ENCODE peak calls at places on chromosome 14, in six cellular contexts. D is activated T-cell treated with anti-CD3 and anti-CD28 coated beads for 1 hour, O is GM04504, V is DMS153, L is sciatic nerve, T is NCI-H187. X is an unnamed sample.
A peak's percentile ranks its signal among the peaks of the same experiment; 100 is the strongest.

GRCh38 chr14:100562751-100563150 is 24.5 kb downstream of the BEGAIN start:
- DNase-seq in D (no peak), O (no peak), V (no peak), L (no peak), T (no peak), X (no peak)

GRCh38 chr14:52848626-52849025 is 57.2 kb upstream of the GNPNAT1 start:
- DNase-seq in D (no peak), V (no peak), L (no peak), T (no peak), O (peak; percentile 42), X (no peak)

GRCh38 chr14:72063761-72064282 is 131.6 kb downstream of the RGS6 start:
- DNase-seq in L (no peak), T (no peak), V (no peak), O (no peak), D (no peak), X (no peak)

GRCh38 chr14:61690039-61690438 is 5.3 kb upstream of the HIF1A start:
- DNase-seq in D (no peak), V (no peak), L (no peak), O (no peak), T (no peak), X (no peak)

GRCh38 chr14:51780741-51781140 is 79.7 kb upstream of the GNG2 start:
- DNase-seq in T (no peak), D (no peak), L (no peak), V (no peak), O (no peak), X (no peak)

GRCh38 chr14:92607702-92608429 is 94.3 kb downstream of the RIN3 start:
- DNase-seq in D (no peak), L (no peak), O (peak; percentile 65), T (no peak), V (no peak), X (no peak)

GRCh38 chr14:91752956-91753355 is 21.1 kb upstream of the CATSPERB start:
- DNase-seq in V (no peak), L (no peak), D (no peak), T (no peak), O (no peak), X (no peak)

GRCh38 chr14:53692451-53693330 is 263.9 kb downstream of the BMP4 start:
- DNase-seq in T (no peak), V (no peak), O (no peak), L (no peak), D (no peak), X (peak; percentile 86)

GRCh38 chr14:101757064-101757838 is 4.3 kb upstream of the PPP2R5C start:
- DNase-seq in O (no peak), D (no peak), T (no peak), V (no peak), L (no peak), X (no peak)

GRCh38 chr14:54364555-54365415 is 32.0 kb upstream of the CDKN3 start:
- DNase-seq in D (no peak), O (no peak), T (no peak), L (no peak), V (no peak), X (no peak)

GRCh38 chr14:74988131-74988530 is 14.6 kb upstream of the EIF2B2 start:
- DNase-seq in V (peak; percentile 56), O (no peak), D (no peak), T (peak; percentile 35), L (no peak), X (no peak)

X was measured in SHP77.